ENCODE peak calls at places on chromosomes 7 and 10, in four cellular contexts. J is GM12878, P is HepG2, E is K562. K is an unnamed sample.

GRCh38 chr7:145053781-145054180 is 217.9 kb upstream of the TPK1 start:
- DNase-seq in J (no peak), P (no peak), E (no peak), K (no peak)

GRCh38 chr10:21518629-21519321 is 6.7 kb downstream of the SKIDA1 start:
- DNase-seq in J (no peak), P (no peak), E (no peak), K (no peak)

GRCh38 chr10:102919237-102919959 is 1.3 kb downstream of the CNNM2 start:
- DNase-seq in J (no peak), P (peak), E (no peak), K (no peak)

GRCh38 chr7:16989883-16990413 is 108.2 kb upstream of the AGR3 start:
- DNase-seq in J (no peak), P (peak), E (no peak), K (no peak)

GRCh38 chr7:96418600-96418999 is 96.7 kb upstream of the SLC25A13 start:
- DNase-seq in J (no peak), P (no peak), E (no peak), K (no peak)

GRCh38 chr7:82051641-82052040 is 281.8 kb upstream of the HGF start:
- DNase-seq in J (no peak), P (no peak), E (no peak), K (no peak)

GRCh38 chr7:151272410-151272809 is 23.9 kb upstream of the SMARCD3 start:
- DNase-seq in J (no peak), P (no peak), E (no peak), K (no peak)

GRCh38 chr10:24893127-24893526 is 59.3 kb downstream of the PRTFDC1 start:
- DNase-seq in J (no peak), P (no peak), E (no peak), K (no peak)

GRCh38 chr7:2198760-2199159 is 34.0 kb downstream of the MAD1L1 start:
- DNase-seq in J (no peak), P (no peak), E (no peak), K (no peak)

GRCh38 chr10:42926831-42927230 is 144.2 kb downstream of the BMS1 start:
- DNase-seq in J (no peak), P (no peak), E (no peak), K (no peak)

GRCh38 chr7:22302951-22303423 is 54.0 kb downstream of the RAPGEF5 start:
- DNase-seq in J (no peak), P (no peak), E (no peak), K (no peak)

GRCh38 chr7:95045236-95045923 is 138.0 kb downstream of the PPP1R9A start:
- DNase-seq in J (no peak), P (peak), E (peak), K (peak)

GRCh38 chr7:23472046-23472445 is 1.8 kb upstream of the IGF2BP3 start:
- DNase-seq in J (no peak), P (no peak), E (no peak), K (no peak)

GRCh38 chr10:102604379-102604960 is 39.8 kb upstream of the TRIM8 start:
- DNase-seq in J (no peak), P (no peak), E (peak), K (no peak)

GRCh38 chr7:112770051-112770450 is 20.1 kb downstream of the TMEM168 start:
- DNase-seq in J (no peak), P (no peak), E (no peak), K (no peak)

GRCh38 chr7:134947329-134947728 is 39.0 kb upstream of the AGBL3 start:
- DNase-seq in J (no peak), P (no peak), E (no peak), K (no peak)

GRCh38 chr7:139481364-139481763 is 2.1 kb downstream of the KLRG2 start:
- DNase-seq in J (no peak), P (no peak), E (no peak), K (no peak)
- TF ChIP-seq MAX in J (no peak), P (no peak), E (no peak), K (no peak)

DNA sequence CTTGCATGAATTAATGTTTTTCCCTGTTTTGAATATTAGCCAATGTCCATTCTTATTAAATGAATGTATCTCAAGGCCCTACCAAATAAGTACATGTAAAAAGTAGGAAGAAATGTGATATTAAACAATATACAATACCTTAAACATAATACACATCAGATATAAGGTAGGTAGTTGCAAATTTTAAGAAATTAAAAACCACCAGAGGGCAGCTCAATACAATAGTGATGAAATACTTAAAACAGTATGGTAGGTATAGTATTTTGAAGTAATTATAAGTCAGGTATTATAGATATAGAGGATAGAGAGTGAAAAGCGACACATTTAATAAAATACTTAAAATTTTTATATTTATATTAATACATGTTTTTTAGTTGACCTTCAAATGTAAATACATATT is 43.6 kb upstream of the CDK14 start:
- DNase-seq in J (no peak), P (no peak), E (no peak), K (no peak)
- TF ChIP-seq HDAC2 in J (no peak), P (no peak), E (no peak), K (no peak)

GRCh38 chr7:141217938-141218337 is 144.1 kb downstream of the TMEM178B start:
- DNase-seq in J (no peak), P (no peak), E (no peak), K (no peak)

GRCh38 chr7:141221007-141221612 is 147.2 kb downstream of the TMEM178B start:
- DNase-seq in J (no peak), P (no peak), E (no peak), K (no peak)

GRCh38 chr7:141225916-141226618 is 152.2 kb downstream of the TMEM178B start:
- DNase-seq in J (peak), P (no peak), E (no peak), K (no peak)

GRCh38 chr7:141218941-141219340 is 145.1 kb downstream of the TMEM178B start:
- DNase-seq in J (no peak), P (no peak), E (no peak), K (no peak)

GRCh38 chr7:141220263-141220662 is 146.4 kb downstream of the TMEM178B start:
- DNase-seq in J (no peak), P (peak), E (peak), K (no peak)
- TF ChIP-seq GABPA in J (no peak), P (no peak), E (no peak), K (no peak)

GRCh38 chr7:93048136-93048930 is 69.4 kb downstream of the SAMD9 start:
- DNase-seq in J (no peak), P (no peak), E (no peak), K (no peak)
- TF ChIP-seq MAX in J (no peak), P (no peak), E (no peak), K (no peak)

GRCh38 chr10:113735913-113736312 is 15.6 kb upstream of the PLEKHS1 start:
- DNase-seq in J (no peak), P (peak), E (no peak), K (no peak)
- TF ChIP-seq HDAC2 in J (no peak), P (no peak), E (no peak), K (no peak)

GRCh38 chr10:79022565-79023488 is 45.9 kb upstream of the ZMIZ1 start:
- DNase-seq in J (peak), P (peak), E (peak), K (no peak)
- TF ChIP-seq GABPA in J (no peak), P (no peak), E (no peak), K (no peak)

DNA sequence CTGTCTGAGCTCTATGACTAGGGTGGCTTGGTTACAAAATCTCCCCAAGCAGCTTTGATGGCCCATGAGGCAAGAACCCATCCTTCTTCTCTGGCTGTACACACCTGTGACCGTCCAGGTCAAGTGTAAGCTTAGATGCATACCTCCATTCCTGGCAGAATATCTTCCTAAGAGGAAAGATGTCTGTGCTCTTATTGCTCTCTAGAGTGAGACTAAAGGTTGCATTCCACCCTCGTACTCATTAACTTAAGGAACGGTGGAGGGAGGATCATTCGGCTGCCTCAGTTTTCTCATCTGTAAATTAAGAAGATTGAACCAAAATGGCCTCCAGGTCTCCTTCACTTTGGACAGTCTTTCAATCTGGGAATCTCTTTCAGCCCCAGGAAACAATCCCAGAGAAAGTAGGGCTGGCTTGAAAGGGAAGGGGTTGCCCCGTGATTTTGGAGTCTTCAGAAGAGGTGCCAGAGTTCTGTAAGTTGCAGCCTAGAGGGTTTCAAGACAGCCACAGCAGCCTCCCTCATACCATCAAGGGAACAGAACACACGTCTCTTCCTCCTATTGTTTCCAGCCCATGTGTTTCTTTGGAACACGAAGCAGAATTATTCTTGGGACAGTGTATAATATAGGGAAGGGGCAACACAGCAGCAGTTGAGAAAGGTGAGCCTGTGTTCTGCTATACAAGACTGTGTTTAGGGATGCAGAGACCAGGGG is 5.4 kb downstream of the HOXA4 start:
- DNase-seq in J (no peak), P (no peak), E (no peak), K (no peak)
- TF ChIP-seq MAX in J (no peak), P (no peak), E (no peak), K (no peak)

GRCh38 chr7:104149822-104150221 is 58.0 kb downstream of the ORC5 start:
- DNase-seq in J (no peak), P (peak), E (no peak), K (no peak)
- TF ChIP-seq HDAC2 in J (no peak), P (peak), E (no peak), K (no peak)

DNA sequence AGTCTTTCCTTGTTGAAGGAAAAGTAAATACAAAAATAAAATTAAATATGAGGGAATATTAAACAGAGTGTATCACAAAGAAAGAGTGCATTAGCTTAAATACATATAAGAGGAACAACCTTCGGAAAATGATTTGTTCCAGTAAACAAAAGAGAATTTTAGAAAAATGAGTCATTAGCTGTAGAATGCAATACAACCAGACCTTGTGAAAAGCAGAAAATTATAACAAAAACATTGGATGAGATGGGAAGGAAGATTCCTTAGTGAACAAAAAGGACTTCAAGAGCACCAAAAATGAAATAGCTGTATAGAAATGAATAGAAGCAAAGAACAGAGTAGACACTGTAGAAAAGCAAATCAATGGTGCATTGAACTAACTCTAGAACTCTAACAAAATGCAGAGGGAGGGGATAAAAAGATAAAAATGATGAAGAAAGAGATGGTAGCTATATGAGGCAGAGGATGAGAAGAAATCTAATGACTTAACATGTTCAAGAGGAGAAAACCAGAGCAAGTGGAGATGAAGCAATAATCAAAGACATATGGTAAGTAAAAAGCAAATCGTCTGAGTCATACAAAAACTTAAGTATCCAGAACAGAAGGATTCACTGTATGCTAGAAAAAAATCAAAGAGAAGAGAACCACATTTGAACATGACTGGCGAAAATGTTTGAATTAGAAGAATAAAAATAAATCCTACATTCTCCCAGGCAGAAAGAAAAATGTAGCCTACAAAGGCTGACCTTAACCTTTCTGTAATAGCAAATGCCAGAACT is 190.5 kb downstream of the TMEM26 start:
- DNase-seq in J (no peak), P (no peak), E (no peak), K (no peak)
- TF ChIP-seq GABPA in J (no peak), P (no peak), E (no peak), K (no peak)